ENCODE peak calls at places on chromosomes 4 and X, in ten cellular contexts. J, Q, S, G, H, Y, D, L, R and P are unnamed samples. For H3K4me1, the result is how much of the 10 kb centered on the place peaks cover.

GRCh38 chrX:50158616-50159015 is 42.2 kb downstream of the AKAP4 start:
- DNase-seq in Q (no peak), Y (no peak), L (no peak), H (no peak), S (no peak), R (no peak), J (peak), D (no peak), G (no peak), P (no peak)

GRCh38 chr4:139773560-139774318 is 108.1 kb downstream of the MGST2 start:
- DNase-seq in Y (no peak), D (no peak), R (no peak), Q (no peak), L (no peak), S (no peak), G (peak), J (no peak), H (no peak), P (no peak)

GRCh38 chr4:69470561-69470960 is 25.1 kb downstream of the UGT2B4 start:
- DNase-seq in L (no peak), S (no peak), R (no peak), Q (no peak), H (no peak), Y (no peak), G (no peak), J (no peak), D (no peak), P (no peak)

GRCh38 chr4:7166981-7167700 is 25.2 kb upstream of the SORCS2 start:
- DNase-seq in L (peak), J (no peak), R (peak), H (no peak), Y (no peak), S (no peak), G (no peak), Q (no peak), D (peak), P (peak)

GRCh38 chrX:57137481-57137880 is 284 bp upstream of the SPIN2A start:
- DNase-seq in Y (no peak), S (no peak), R (no peak), L (peak), H (no peak), J (no peak), D (no peak), G (no peak), Q (no peak), P (no peak)

GRCh38 chr4:102223461-102223860 is 121.8 kb downstream of the SLC39A8 start:
- DNase-seq in L (no peak), D (no peak), H (no peak), S (no peak), Y (no peak), R (no peak), Q (no peak), J (no peak), G (no peak), P (no peak)

GRCh38 chrX:84796321-84796720 is 207.4 kb upstream of the APOOL start:
- DNase-seq in Q (no peak), R (no peak), S (no peak), Y (no peak), G (no peak), J (no peak), H (no peak), D (no peak), L (no peak), P (no peak)

GRCh38 chr4:71498624-71499023 is 159.8 kb downstream of the SLC4A4 start:
- DNase-seq in D (no peak), L (no peak), G (no peak), S (no peak), H (no peak), Y (no peak), Q (no peak), R (no peak), J (no peak), P (no peak)

GRCh38 chr4:25223770-25224375 is 10.0 kb upstream of the PI4K2B start:
- DNase-seq in G (no peak), J (no peak), D (no peak), H (no peak), S (no peak), L (no peak), Y (peak), Q (no peak), R (peak), P (no peak)

GRCh38 chrX:2608638-2609430 is 82.3 kb upstream of the CD99 start:
- DNase-seq in H (peak), J (peak), D (peak), L (peak), Q (peak), S (peak), Y (peak), R (peak), G (peak), P (peak)

GRCh38 chr4:17166954-17167353 is 268.5 kb upstream of the LDB2 start:
- DNase-seq in H (no peak), Y (no peak), S (no peak), G (peak), D (no peak), J (no peak), Q (no peak), L (no peak), R (no peak), P (no peak)

GRCh38 chr4:173765731-173766130 is 235.7 kb upstream of the HAND2 start:
- DNase-seq in D (no peak), Q (no peak), L (no peak), S (no peak), Y (no peak), H (no peak), J (no peak), G (no peak), R (no peak), P (no peak)

GRCh38 chrX:124018031-124018430 is 56.5 kb downstream of the STAG2 start:
- DNase-seq in R (no peak), Y (no peak), L (peak), S (no peak), J (no peak), Q (no peak), H (no peak), G (no peak), D (no peak), P (no peak)

GRCh38 chr4:68630371-68630770 is 40.1 kb downstream of the UGT2B15 start:
- DNase-seq in H (no peak), R (no peak), J (no peak), G (no peak), Y (no peak), L (no peak), D (no peak), Q (no peak), S (no peak), P (no peak)

GRCh38 chrX:123788744-123789143 is 55.9 kb upstream of the THOC2 start:
- DNase-seq in G (no peak), H (no peak), S (no peak), D (no peak), Y (no peak), J (no peak), R (no peak), Q (no peak), L (no peak), P (no peak)

GRCh38 chr4:182600093-182600492 is 317.1 kb downstream of the DCTD start:
- DNase-seq in H (no peak), Y (no peak), L (no peak), S (no peak), J (no peak), D (no peak), Q (no peak), R (no peak), G (no peak), P (no peak)

GRCh38 chr4:78121338-78121904 is 64.3 kb downstream of the FRAS1 start:
- DNase-seq in Q (peak), R (no peak), G (peak), D (peak), L (no peak), Y (no peak), S (no peak), J (no peak), H (peak), P (no peak)

GRCh38 chrX:39809326-39809725 is 288.4 kb downstream of the BCOR start:
- DNase-seq in H (no peak), R (peak), Y (no peak), G (no peak), S (no peak), L (peak), D (no peak), Q (no peak), J (no peak), P (no peak)

GRCh38 chrX:1537031-1537715 is at the start of gene P2RY8:
- DNase-seq in J (peak), Q (peak), L (no peak), D (peak), R (no peak), S (peak), H (peak), Y (no peak), G (peak), P (peak)

GRCh38 chr4:81499840-81500239 is 28.1 kb upstream of the RASGEF1B start:
- DNase-seq in G (no peak), H (no peak), J (no peak), R (peak), Y (peak), S (no peak), L (peak), D (no peak), Q (no peak), P (no peak)

GRCh38 chr4:60187428-60187827 is 1012.7 kb upstream of the ADGRL3 start:
- DNase-seq in Q (no peak), H (no peak), S (no peak), G (no peak), D (no peak), Y (no peak), R (no peak), J (no peak), L (no peak), P (no peak)

GRCh38 chr4:118395057-118395679 is 42.4 kb upstream of the PRSS12 start:
- DNase-seq in H (no peak), R (no peak), S (no peak), G (no peak), Q (no peak), L (no peak), Y (no peak), J (no peak), D (no peak), P (no peak)

GRCh38 chr4:7043521-7044414 is 596 bp downstream of the TADA2B start:
- DNase-seq in S (peak), H (peak), J (peak), Q (peak), D (peak), R (peak), L (peak), G (peak), Y (no peak), P (peak)

GRCh38 chr4:54064317-54065275 is at the start of gene CHIC2:
- DNase-seq in J (peak), G (peak), D (peak), S (peak), L (peak), Q (peak), R (peak), Y (peak), H (peak), P (peak)

GRCh38 chr4:7435411-7436095 is 823 bp upstream of the PSAPL1 start:
- DNase-seq in R (no peak), D (no peak), G (peak), Q (no peak), J (no peak), S (peak), H (no peak), L (no peak), Y (no peak), P (no peak)

GRCh38 chrX:18855919-18856644 is 127.8 kb downstream of the PHKA2 start:
- DNase-seq in G (no peak), Y (no peak), R (no peak), Q (no peak), D (no peak), H (no peak), L (peak), S (no peak), J (no peak), P (no peak)

GRCh38 chrX:120140293-120140981 is 18.0 kb upstream of the RHOXF2 start:
- DNase-seq in G (no peak), L (no peak), Y (no peak), S (no peak), R (no peak), Q (no peak), H (no peak), D (no peak), J (no peak), P (no peak)

GRCh38 chrX:10833299-10834169 is 213.1 kb upstream of the MID1 start:
- DNase-seq in R (peak), G (no peak), H (no peak), L (no peak), Y (peak), S (peak), D (peak), Q (peak), J (peak), P (peak)

GRCh38 chrX:118973389-118974087 is 880 bp upstream of the LONRF3 start:
- DNase-seq in H (no peak), G (no peak), R (no peak), Q (peak), S (no peak), Y (no peak), D (peak), L (no peak), J (peak), P (no peak)

GRCh38 chrX:8103655-8104054 is 67.4 kb downstream of the VCX2 start:
- DNase-seq in J (no peak), R (no peak), G (no peak), Q (no peak), L (no peak), S (no peak), Y (no peak), H (no peak), D (no peak), P (no peak)

GRCh38 chr4:3193531-3194203 is 55.3 kb upstream of the MSANTD1 start:
- DNase-seq in J (no peak), L (no peak), Y (no peak), Q (no peak), H (no peak), S (no peak), D (no peak), G (no peak), R (peak), P (no peak)

GRCh38 chr4:74376888-74377483 is 12.0 kb downstream of the EREG start:
- DNase-seq in H (no peak), Y (no peak), J (no peak), D (no peak), R (no peak), L (no peak), Q (no peak), S (no peak), G (no peak), P (no peak)

GRCh38 chr4:111923786-111924185 is 221.5 kb upstream of the FAM241A start:
- DNase-seq in H (no peak), J (no peak), Y (no peak), L (no peak), G (no peak), S (no peak), R (no peak), D (no peak), Q (no peak), P (no peak)

GRCh38 chr4:77465271-77465670 is 140.3 kb upstream of the CXCL13 start:
- DNase-seq in D (peak), L (peak), H (no peak), R (peak), Q (no peak), J (peak), Y (no peak), G (no peak), S (peak), P (no peak)

DNA sequence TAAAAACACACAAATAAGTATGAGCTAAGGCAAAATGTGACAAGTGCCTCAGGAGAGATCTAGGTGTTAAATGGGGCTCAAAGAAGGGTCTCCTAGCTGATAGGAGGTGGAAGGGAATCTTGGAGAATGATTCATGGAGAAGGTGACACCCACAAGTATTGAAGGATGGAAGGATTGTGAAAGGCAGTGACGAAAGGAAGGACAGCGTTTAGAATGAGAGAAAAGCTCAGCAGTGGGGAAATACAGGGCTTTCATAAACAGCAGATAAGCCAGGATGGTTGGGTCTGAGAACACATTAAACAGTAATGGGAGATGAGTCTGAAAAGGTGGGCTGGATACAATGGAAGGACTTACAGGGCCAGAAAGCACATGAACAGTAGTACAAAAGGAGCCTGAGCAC is 11.5 kb downstream of the ANXA5 start:
- DNase-seq in Q (no peak), G (no peak), H (no peak), R (no peak), J (no peak), D (no peak), L (no peak), Y (no peak), S (no peak), P (no peak)
- H3K4me1 ChIP-seq in Q (under half), G (under half), H (under half), R (under half), J (under half), D (under half), L (under half), Y (under half), S (under half), P (under half)

DNA sequence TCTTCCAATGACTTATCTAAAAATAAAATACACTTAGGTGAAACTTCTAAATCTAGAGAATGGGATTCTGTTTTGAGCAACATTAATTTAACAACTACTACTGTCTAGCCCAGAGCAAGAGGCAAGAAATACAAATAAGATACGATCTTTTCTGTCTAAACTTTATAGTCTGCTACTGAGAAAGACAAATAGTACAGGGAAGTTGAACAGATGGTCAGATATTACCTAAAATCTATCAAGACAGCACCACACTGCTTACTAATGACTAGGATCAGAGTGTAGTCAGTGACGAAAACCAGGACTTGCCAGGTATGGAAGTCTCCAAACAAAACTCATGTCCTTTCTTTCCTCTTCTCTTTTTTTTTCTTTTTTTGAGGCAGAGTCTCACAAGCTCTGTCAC is 7.1 kb downstream of the FAM13A start:
- DNase-seq in G (no peak), J (no peak), Q (no peak), D (no peak), R (no peak), L (no peak), Y (no peak), S (no peak), H (no peak), P (no peak)
- H3K4me1 ChIP-seq in G (under half), J (under half), Q (under half), D (under half), R (under half), L (under half), Y (under half), S (under half), H (under half), P (under half)

DNA sequence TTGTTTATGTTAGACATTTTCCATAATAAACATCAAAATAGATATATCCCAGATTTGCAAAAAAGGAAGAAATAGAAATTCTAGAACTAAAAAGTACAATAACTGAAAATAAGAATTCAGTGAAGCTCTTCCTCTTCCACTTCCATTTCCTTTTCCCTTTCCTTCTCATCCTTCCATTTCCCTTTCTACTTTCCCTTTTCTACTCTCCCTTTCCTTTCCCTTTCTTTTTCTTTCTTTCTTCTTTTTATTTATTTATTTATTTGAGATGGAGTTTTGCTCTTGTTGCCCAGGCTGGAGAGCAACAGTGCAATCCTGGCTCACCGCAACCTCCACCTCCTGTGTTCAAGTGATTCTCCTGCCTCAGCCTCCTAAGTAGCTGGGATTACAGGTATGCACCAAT is 30.6 kb upstream of the OPHN1 start:
- DNase-seq in Q (no peak), L (no peak), S (no peak), D (no peak), R (no peak), H (no peak), G (no peak), J (no peak), Y (no peak), P (no peak)
- H3K4me1 ChIP-seq in Q (under half), L (under half), S (under half), D (under half), R (under half), H (under half), G (under half), J (under half), Y (under half), P (under half)

GRCh38 chrX:130834830-130835229 is 68.2 kb downstream of the ENOX2 start:
- DNase-seq in R (no peak), D (no peak), L (no peak), G (no peak), H (no peak), Q (no peak), Y (no peak), J (no peak), S (no peak), P (no peak)
- H3K4me1 ChIP-seq in R (under half), D (under half), L (under half), G (under half), H (under half), Q (under half), Y (under half), J (under half), S (under half), P (under half)

GRCh38 chr4:169209388-169209883 is 61.3 kb downstream of the SH3RF1 start:
- DNase-seq in R (no peak), D (no peak), Q (no peak), L (no peak), S (no peak), H (no peak), Y (no peak), G (no peak), J (no peak), P (no peak)

GRCh38 chr4:169208516-169208915 is 62.2 kb downstream of the SH3RF1 start:
- DNase-seq in Y (no peak), D (no peak), S (no peak), J (no peak), G (no peak), Q (no peak), L (peak), H (no peak), R (no peak), P (no peak)

GRCh38 chr4:169205146-169205806 is 65.5 kb downstream of the SH3RF1 start:
- DNase-seq in J (no peak), S (no peak), D (no peak), L (no peak), Y (no peak), Q (no peak), H (no peak), G (no peak), R (no peak), P (no peak)

GRCh38 chr4:169208090-169208455 is 62.7 kb downstream of the SH3RF1 start:
- DNase-seq in Q (no peak), R (no peak), D (no peak), Y (peak), L (no peak), S (no peak), G (no peak), H (no peak), J (no peak), P (no peak)

GRCh38 chr4:169207436-169208089 is 63.2 kb downstream of the SH3RF1 start:
- DNase-seq in R (no peak), S (no peak), L (peak), Y (peak), H (no peak), D (no peak), J (no peak), Q (no peak), G (no peak), P (no peak)
- H3K4me1 ChIP-seq in R (under half), S (under half), L (half or more), Y (under half), H (under half), D (under half), J (under half), Q (under half), G (under half), P (under half)

DNA sequence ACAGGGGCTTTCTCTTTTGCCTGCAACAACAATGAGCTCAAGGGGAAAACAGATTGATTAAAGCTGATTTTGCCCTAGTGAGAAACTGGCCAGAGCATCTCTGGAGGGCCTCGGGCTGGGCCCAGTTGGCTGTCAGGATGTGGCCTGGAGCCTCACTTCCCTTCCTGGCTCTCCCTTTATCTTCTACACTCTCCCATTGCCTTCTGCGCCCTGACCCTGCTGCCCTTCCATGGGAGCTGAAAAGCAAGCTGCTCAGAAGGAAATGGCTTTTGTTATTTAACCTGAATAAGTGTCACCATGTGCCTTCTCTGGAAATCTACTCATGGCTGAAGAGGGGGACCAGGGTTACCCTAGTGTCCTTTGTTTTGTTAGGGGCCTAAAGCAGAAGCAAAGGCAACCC is 43.8 kb downstream of the NHSL2 start:
- DNase-seq in L (no peak), G (no peak), Y (no peak), J (no peak), Q (no peak), R (no peak), D (no peak), S (no peak), H (no peak), P (no peak)
- H3K4me1 ChIP-seq in L (under half), G (under half), Y (under half), J (under half), Q (under half), R (under half), D (under half), S (under half), H (under half), P (under half)

GRCh38 chr4:149158852-149159251 is 656.8 kb downstream of the IQCM start:
- DNase-seq in G (no peak), H (no peak), Y (no peak), S (no peak), L (no peak), D (no peak), Q (no peak), J (no peak), R (no peak), P (no peak)

GRCh38 chr4:149164282-149164681 is 651.4 kb downstream of the IQCM start:
- DNase-seq in H (no peak), R (peak), Y (peak), J (no peak), G (no peak), Q (no peak), D (no peak), L (no peak), S (no peak), P (no peak)

GRCh38 chr4:149161247-149161646 is 654.4 kb downstream of the IQCM start:
- DNase-seq in R (no peak), S (no peak), J (no peak), Y (no peak), G (peak), L (no peak), D (no peak), H (no peak), Q (no peak), P (no peak)

GRCh38 chr4:149166365-149166764 is 649.3 kb downstream of the IQCM start:
- DNase-seq in D (no peak), G (no peak), Q (no peak), H (no peak), J (no peak), Y (no peak), R (no peak), L (no peak), S (no peak), P (no peak)

GRCh38 chr4:149160370-149160769 is 655.3 kb downstream of the IQCM start:
- DNase-seq in D (no peak), Y (no peak), R (no peak), J (no peak), G (no peak), H (no peak), S (no peak), L (no peak), Q (no peak), P (no peak)
- H3K4me1 ChIP-seq in D (under half), Y (under half), R (under half), J (under half), G (under half), H (under half), S (under half), L (under half), Q (under half), P (under half)